ENCODE peak calls at places on chromosomes 3 and 15, in six cellular contexts. Z is NCI-H1092, B is PC-3, G is NCI-H2081, Q is fibroblast of gingiva, E is A549. P is an unnamed sample.

GRCh38 chr3:174931969-174932368 is 72.8 kb downstream of the NAALADL2 start:
- DNase-seq in Q (no peak), B (no peak), E (no peak), G (peak; percentile 22), Z (no peak), P (no peak)

GRCh38 chr3:43091481-43091880 is 14.4 kb downstream of the POMGNT2 start:
- DNase-seq in E (no peak), Z (no peak), G (no peak), B (no peak), Q (no peak), P (no peak)

GRCh38 chr15:75843618-75844610 is 667 bp downstream of the UBE2Q2 start:
- DNase-seq in B (peak; percentile 44), Z (peak; percentile 16), Q (peak; percentile 55), G (peak; percentile 33), E (peak; percentile 79), P (peak; percentile 64)

GRCh38 chr15:67831363-67831762 is 6.1 kb downstream of the SKOR1 start:
- DNase-seq in E (no peak), Z (no peak), B (no peak), G (no peak), Q (no peak), P (no peak)

GRCh38 chr3:97235179-97235578 is 420.8 kb downstream of the EPHA6 start:
- DNase-seq in G (no peak), B (no peak), E (no peak), Z (no peak), Q (no peak), P (no peak)

GRCh38 chr3:40920041-40920440 is 279.3 kb upstream of the CTNNB1 start:
- DNase-seq in Z (no peak), Q (no peak), B (peak; percentile 61), G (no peak), E (no peak), P (peak; percentile 49)

GRCh38 chr3:126509565-126510322 is 7.8 kb downstream of the UROC1 start:
- DNase-seq in B (no peak), G (no peak), E (no peak), Q (no peak), Z (no peak), P (peak; percentile 58)

GRCh38 chr3:100045696-100046095 is 68.6 kb downstream of the FILIP1L start:
- DNase-seq in Z (no peak), B (peak; percentile 14), E (no peak), Q (peak; percentile 98), G (no peak), P (no peak)

GRCh38 chr15:89401636-89402252 is 67.1 kb upstream of the POLG start:
- DNase-seq in Q (peak; percentile 11), B (peak; percentile 52), E (peak; percentile 68), Z (no peak), G (no peak), P (no peak)

GRCh38 chr3:151935451-151935850 is 62.0 kb downstream of the SUCNR1 start:
- DNase-seq in B (no peak), Q (no peak), G (no peak), Z (no peak), E (no peak), P (no peak)

GRCh38 chr15:97177135-97177704 is 783.3 kb upstream of the ARRDC4 start:
- DNase-seq in Z (no peak), B (no peak), E (no peak), G (no peak), Q (no peak), P (no peak)

GRCh38 chr15:95837605-95838004 is 492.9 kb upstream of the NR2F2 start:
- DNase-seq in Z (no peak), G (no peak), Q (no peak), E (no peak), B (no peak), P (no peak)

GRCh38 chr15:88745696-88746095 is 57.5 kb upstream of the ACAN start:
- DNase-seq in Z (no peak), B (peak; percentile 56), G (no peak), E (no peak), Q (peak; percentile 64), P (no peak)

GRCh38 chr3:105359098-105359762 is 7.5 kb upstream of the ALCAM start:
- DNase-seq in Q (peak; percentile 67), B (peak; percentile 67), E (no peak), Z (no peak), G (no peak), P (no peak)

GRCh38 chr3:71973337-71974030 is 188.5 kb upstream of the PROK2 start:
- DNase-seq in E (no peak), Q (no peak), Z (no peak), B (no peak), G (peak; percentile 5), P (no peak)

GRCh38 chr3:54863366-54863765 is 64.5 kb downstream of the LRTM1 start:
- DNase-seq in Q (peak; percentile 40), B (no peak), Z (no peak), E (no peak), G (no peak), P (no peak)

GRCh38 chr3:107308716-107309115 is 68.5 kb upstream of the CCDC54 start:
- DNase-seq in E (no peak), Z (no peak), G (no peak), B (no peak), Q (no peak), P (no peak)

GRCh38 chr3:24145981-24146822 is 201.1 kb downstream of the NR1D2 start:
- DNase-seq in E (peak; percentile 53), Z (no peak), G (no peak), Q (peak; percentile 98), B (peak; percentile 76), P (peak; percentile 84)

GRCh38 chr3:46845860-46846623 is 17.2 kb downstream of the MYL3 start:
- DNase-seq in G (no peak), Q (peak; percentile 85), B (peak; percentile 68), Z (peak; percentile 31), E (no peak), P (no peak)

GRCh38 chr15:40420793-40421192 is 15.2 kb downstream of the IVD start:
- DNase-seq in Q (no peak), Z (no peak), B (peak; percentile 96), G (peak; percentile 39), E (no peak), P (peak; percentile 76)

GRCh38 chr3:166785851-166786250 is 594.2 kb downstream of the ZBBX start:
- DNase-seq in E (no peak), G (no peak), B (peak; percentile 39), Z (no peak), Q (no peak), P (no peak)

GRCh38 chr3:184737063-184737462 is 25.2 kb upstream of the MAGEF1 start:
- DNase-seq in E (no peak), B (no peak), Q (peak; percentile 16), Z (no peak), G (no peak), P (no peak)

GRCh38 chr3:183576487-183577107 is 21.1 kb upstream of the KLHL6 start:
- DNase-seq in G (peak; percentile 62), B (no peak), E (no peak), Q (peak; percentile 27), Z (peak; percentile 68), P (no peak)

GRCh38 chr15:52295421-52295991 is at the start of gene MYO5C:
- DNase-seq in B (peak; percentile 88), Q (no peak), Z (peak; percentile 50), G (peak; percentile 90), E (peak; percentile 86), P (peak; percentile 69)

GRCh38 chr3:124033360-124034015 is 41.6 kb upstream of the ROPN1 start:
- DNase-seq in B (peak; percentile 10), Q (no peak), G (peak; percentile 59), E (peak; percentile 18), Z (no peak), P (no peak)

P was measured in PC-9.